ENCODE peak calls at places on chromosomes 2 and 18, in eight cellular contexts. I is heart left ventricle, T is stomach, W is NB4, A is A549, O is sigmoid colon, E is tibial nerve, N is right lobe of liver. V is an unnamed sample.

GRCh38 chr18:56641714-56642331 is 3.4 kb upstream of the TXNL1 start:
- DNase-seq in T (no peak), I (no peak), N (no peak), E (no peak), O (no peak), A (no peak), W (no peak), V (no peak)

GRCh38 chr2:71454221-71455010 is 1.1 kb downstream of the DYSF start:
- DNase-seq in A (no peak), I (peak), E (no peak), O (peak), N (peak), T (no peak), W (peak), V (peak)

GRCh38 chr2:25879133-25879730 is 945 bp upstream of the ASXL2 start:
- DNase-seq in N (no peak), T (no peak), I (no peak), W (no peak), O (no peak), E (no peak), A (no peak), V (no peak)

GRCh38 chr18:57084331-57085298 is 62.3 kb upstream of the BOD1L2 start:
- DNase-seq in T (no peak), W (peak), I (no peak), O (no peak), A (no peak), E (no peak), N (no peak), V (no peak)

GRCh38 chr2:1653137-1653789 is 91.1 kb downstream of the PXDN start:
- DNase-seq in I (no peak), A (no peak), O (peak), W (no peak), T (peak), E (peak), N (no peak), V (no peak)

GRCh38 chr18:9017170-9017899 is 85.2 kb upstream of the NDUFV2 start:
- DNase-seq in O (peak), W (peak), T (peak), E (peak), N (no peak), A (peak), I (peak), V (peak)

GRCh38 chr2:62627667-62628066 is 77.8 kb upstream of the EHBP1 start:
- DNase-seq in T (no peak), E (no peak), I (no peak), W (no peak), O (no peak), A (no peak), N (no peak), V (no peak)

GRCh38 chr2:71153585-71153984 is 23.2 kb downstream of the MPHOSPH10 start:
- DNase-seq in E (no peak), A (no peak), W (no peak), T (no peak), N (no peak), O (no peak), I (no peak), V (no peak)

GRCh38 chr18:57587262-57587661 is 760 bp upstream of the FECH start:
- DNase-seq in I (no peak), N (no peak), A (no peak), O (no peak), W (no peak), T (no peak), E (no peak), V (no peak)

GRCh38 chr2:239804161-239805042 is 220.7 kb downstream of the NDUFA10 start:
- DNase-seq in N (peak), E (no peak), O (peak), T (peak), W (no peak), A (no peak), I (no peak), V (no peak)

GRCh38 chr2:189566046-189566445 is 14.5 kb downstream of the SLC40A1 start:
- DNase-seq in N (no peak), T (no peak), A (no peak), E (no peak), O (no peak), W (peak), I (no peak), V (no peak)

GRCh38 chr2:237863102-237863511 is 3.7 kb downstream of the RAMP1 start:
- DNase-seq in I (no peak), A (no peak), W (no peak), N (no peak), E (no peak), T (no peak), O (peak), V (no peak)

GRCh38 chr2:168565512-168565911 is 109.4 kb downstream of the CERS6 start:
- DNase-seq in E (no peak), W (no peak), A (no peak), I (no peak), O (no peak), T (no peak), N (no peak), V (no peak)

GRCh38 chr18:67651438-67651837 is 134.9 kb upstream of the DSEL start:
- DNase-seq in W (no peak), A (no peak), I (no peak), O (no peak), E (peak), N (no peak), T (no peak), V (no peak)

GRCh38 chr18:45687617-45688016 is 36.4 kb upstream of the SLC14A1 start:
- DNase-seq in A (no peak), N (no peak), E (no peak), W (peak), O (no peak), T (no peak), I (no peak), V (peak)

GRCh38 chr18:58893388-58894099 is 28.9 kb downstream of the ZNF532 start:
- DNase-seq in I (no peak), T (no peak), W (no peak), O (no peak), E (no peak), A (no peak), N (no peak), V (no peak)

GRCh38 chr2:216503697-216504375 is 5.2 kb downstream of the RPL37A start:
- DNase-seq in T (no peak), E (no peak), W (peak), I (no peak), O (no peak), N (no peak), A (no peak), V (no peak)
- TF ChIP-seq POLR2A in T (no peak), E (no peak), W (no peak), I (no peak), O (no peak), N (no peak), A (no peak), V (no peak)

DNA sequence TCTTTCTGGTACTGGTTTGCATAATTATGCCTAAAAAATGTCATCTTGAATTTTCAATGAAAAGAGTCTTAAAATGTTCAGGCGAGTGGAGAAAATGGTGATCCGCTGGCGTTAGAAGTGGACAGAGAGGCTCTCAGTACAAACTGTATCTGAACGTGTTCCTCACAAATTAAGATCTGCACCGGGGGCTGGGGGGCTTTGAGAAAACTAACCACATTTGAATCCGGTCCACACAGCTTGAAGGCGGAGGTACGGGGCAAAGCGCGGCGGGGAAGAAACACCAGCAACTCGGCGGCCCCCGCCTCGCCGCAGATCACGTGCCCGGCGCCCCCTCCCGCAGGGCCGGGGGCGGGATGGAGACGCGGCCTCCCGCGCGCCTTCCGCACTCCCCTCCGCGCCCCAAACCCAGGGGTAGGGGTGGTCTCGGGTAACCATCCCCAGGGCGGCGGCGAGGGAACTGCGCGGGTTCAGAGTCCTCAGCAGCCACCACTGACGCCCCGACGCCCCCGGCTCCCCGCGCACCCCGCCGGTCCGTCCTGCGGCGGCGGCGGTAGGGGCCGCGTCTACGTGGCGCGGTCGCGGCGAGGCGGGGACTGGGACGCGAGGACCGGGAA is 531 bp downstream of the LPIN2 start:
- DNase-seq in W (peak), T (peak), O (peak), E (peak), A (no peak), I (peak), N (peak), V (peak)
- TF ChIP-seq POLR2A in W (no peak), T (no peak), O (no peak), E (no peak), A (no peak), I (no peak), N (no peak), V (no peak)

DNA sequence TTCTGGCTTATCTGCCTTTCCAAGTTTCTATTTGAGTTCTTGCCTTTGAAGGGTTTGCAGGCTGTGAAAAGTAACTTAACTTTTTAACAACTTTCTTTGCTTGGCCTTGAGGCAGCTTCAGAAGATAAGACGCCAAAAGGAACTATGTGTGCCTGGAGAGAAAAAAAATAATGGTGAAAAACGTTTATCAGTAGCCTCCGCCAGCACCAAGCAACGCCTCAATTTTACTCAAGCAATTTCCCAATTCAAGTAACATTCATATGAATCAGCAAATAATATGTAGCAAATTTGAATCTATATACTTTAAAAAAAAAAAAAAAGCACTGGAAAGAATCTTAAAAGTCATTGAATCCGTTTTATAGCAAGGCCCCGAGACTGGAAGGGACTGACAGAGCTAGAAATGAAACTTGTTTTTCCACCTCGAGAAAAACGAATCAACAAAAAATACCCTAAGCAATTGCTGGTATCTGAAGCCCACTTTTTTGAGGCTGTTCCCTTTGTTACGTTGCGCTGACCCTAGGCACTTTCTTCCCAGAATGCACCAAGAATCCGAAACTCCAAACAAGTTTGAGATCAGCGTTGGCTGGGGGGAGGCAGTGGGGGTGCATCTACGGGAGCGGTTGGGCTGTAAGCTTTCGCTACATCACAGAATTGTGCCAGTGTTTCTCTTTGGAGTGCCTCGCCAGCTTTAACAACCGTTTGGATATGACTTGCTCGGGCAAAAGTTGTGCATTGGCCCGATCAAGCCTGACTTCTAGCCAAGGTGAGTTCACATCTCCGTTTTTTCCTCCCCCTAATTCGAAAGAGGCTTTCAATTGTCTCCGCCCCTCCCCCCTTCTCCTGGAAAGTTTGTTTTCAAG is 2.7 kb upstream of the TGIF1 start:
- DNase-seq in N (peak), E (no peak), A (no peak), T (peak), I (no peak), O (peak), W (peak), V (peak)
- TF ChIP-seq POLR2A in N (no peak), E (no peak), A (no peak), T (no peak), I (no peak), O (no peak), W (no peak), V (no peak)

GRCh38 chr2:219254590-219255219 is 987 bp upstream of the TUBA4A start:
- DNase-seq in I (no peak), O (no peak), E (no peak), W (peak), T (no peak), A (no peak), N (no peak), V (peak)

GRCh38 chr2:219252084-219252483 is 959 bp upstream of the TUBA4B start:
- DNase-seq in E (no peak), T (peak), W (no peak), I (no peak), N (no peak), O (no peak), A (no peak), V (no peak)

GRCh38 chr2:219252570-219252899 is 508 bp upstream of the TUBA4B start:
- DNase-seq in A (peak), W (no peak), E (no peak), O (no peak), T (no peak), N (no peak), I (no peak), V (no peak)

GRCh38 chr2:219252900-219253752 is at the start of gene TUBA4B:
- DNase-seq in W (peak), O (peak), N (no peak), A (peak), T (peak), E (no peak), I (peak), V (peak)

GRCh38 chr2:219253753-219254589 is at the start of gene TUBA4A:
- DNase-seq in W (peak), O (peak), N (peak), T (peak), E (peak), A (peak), I (peak), V (peak)
- TF ChIP-seq POLR2A in W (peak), O (peak), N (peak), T (peak), E (peak), A (peak), I (peak), V (peak)

GRCh38 chr2:42021490-42021889 is 26.3 kb upstream of the PKDCC start:
- DNase-seq in E (peak), N (no peak), I (no peak), T (no peak), O (no peak), W (no peak), A (no peak), V (no peak)
- TF ChIP-seq POLR2A in E (no peak), N (no peak), I (no peak), T (no peak), O (no peak), W (no peak), A (no peak), V (no peak)

GRCh38 chr2:12089001-12089400 is 342.6 kb downstream of the LPIN1 start:
- DNase-seq in W (no peak), A (no peak), E (no peak), I (no peak), O (no peak), N (no peak), T (no peak), V (no peak)
- TF ChIP-seq POLR2A in W (no peak), A (no peak), E (no peak), I (no peak), O (no peak), N (no peak), T (no peak), V (no peak)

GRCh38 chr2:74702001-74702715 is 48.1 kb downstream of the SEMA4F start:
- DNase-seq in N (no peak), A (no peak), E (no peak), O (no peak), W (no peak), I (no peak), T (no peak), V (no peak)
- TF ChIP-seq POLR2A in N (no peak), A (no peak), E (no peak), O (no peak), W (no peak), I (no peak), T (no peak), V (no peak)

GRCh38 chr2:10043256-10043905 is at the start of gene KLF11:
- DNase-seq in A (peak), N (peak), W (peak), E (peak), I (peak), O (peak), T (peak), V (peak)

GRCh38 chr2:10041711-10042110 is 1.6 kb upstream of the KLF11 start:
- DNase-seq in E (no peak), N (peak), O (peak), A (no peak), I (peak), T (no peak), W (no peak), V (no peak)

GRCh38 chr2:10042301-10043161 is 819 bp upstream of the KLF11 start:
- DNase-seq in I (peak), N (peak), W (no peak), E (peak), T (peak), O (peak), A (no peak), V (peak)

GRCh38 chr2:10045561-10046355 is 2.4 kb downstream of the KLF11 start:
- DNase-seq in I (peak), N (peak), W (no peak), E (no peak), T (peak), O (no peak), A (no peak), V (peak)

GRCh38 chr2:10043906-10044601 is 704 bp downstream of the KLF11 start:
- DNase-seq in I (peak), O (peak), N (peak), W (peak), A (peak), E (peak), T (peak), V (peak)
- TF ChIP-seq POLR2A in I (no peak), O (no peak), N (peak), W (no peak), A (no peak), E (no peak), T (no peak), V (no peak)

GRCh38 chr2:100140582-100140981 is 1.8 kb downstream of the AFF3 start:
- DNase-seq in T (no peak), A (no peak), I (no peak), W (peak), O (no peak), E (no peak), N (no peak), V (no peak)

GRCh38 chr2:100139114-100139513 is 3.3 kb downstream of the AFF3 start:
- DNase-seq in O (no peak), I (no peak), T (no peak), A (no peak), E (no peak), N (no peak), W (no peak), V (no peak)

GRCh38 chr2:100141906-100142305 is 484 bp downstream of the AFF3 start:
- DNase-seq in N (no peak), I (no peak), W (peak), A (no peak), O (no peak), T (no peak), E (no peak), V (no peak)

GRCh38 chr2:100145893-100146753 is 3.7 kb upstream of the AFF3 start:
- DNase-seq in A (no peak), O (no peak), T (no peak), I (no peak), N (no peak), E (no peak), W (no peak), V (no peak)

GRCh38 chr2:100142393-100142792 is at the start of gene AFF3:
- DNase-seq in O (no peak), I (no peak), A (no peak), E (peak), W (peak), T (no peak), N (no peak), V (no peak)
- TF ChIP-seq POLR2A in O (no peak), I (no peak), A (no peak), E (no peak), W (no peak), T (no peak), N (no peak), V (no peak)

GRCh38 chr18:74511823-74512222 is 15.7 kb downstream of the CNDP2 start:
- DNase-seq in A (no peak), T (peak), I (no peak), E (no peak), W (no peak), N (no peak), O (peak), V (no peak)
- TF ChIP-seq POLR2A in A (no peak), T (no peak), I (no peak), E (no peak), W (no peak), N (no peak), O (no peak), V (no peak)

V was measured in erythroblast.